ENCODE peak calls at places on chromosomes 1 and 21, in five cellular contexts. G is HCT116, J is MCF 10A, X is WTC11, N is PC-3. C is an unnamed sample.

GRCh38 chr1:205237526-205238484 is 10.1 kb downstream of the TMCC2 start:
- DNase-seq in G (no peak), J (no peak), X (no peak), N (no peak), C (no peak)

GRCh38 chr1:151970128-151970527 is 23.5 kb downstream of the S100A10 start:
- DNase-seq in G (no peak), J (no peak), X (no peak), N (no peak), C (no peak)

GRCh38 chr1:107264561-107264960 is 123.7 kb downstream of the NTNG1 start:
- DNase-seq in G (no peak), J (no peak), X (no peak), N (peak; percentile 75), C (no peak)

GRCh38 chr1:17765444-17766411 is 10.6 kb downstream of the ACTL8 start:
- DNase-seq in G (no peak), J (peak; percentile 59), X (no peak), N (peak; percentile 91), C (no peak)

GRCh38 chr21:16455978-16456377 is 726.2 kb downstream of the USP25 start:
- DNase-seq in G (no peak), J (no peak), X (no peak), N (no peak), C (no peak)

GRCh38 chr1:228108742-228109072 is 392 bp downstream of the MRPL55 start:
- DNase-seq in G (no peak), J (no peak), X (no peak), N (no peak), C (no peak)

GRCh38 chr1:48251858-48252257 is 29.3 kb downstream of the SLC5A9 start:
- DNase-seq in G (no peak), J (no peak), X (no peak), N (no peak), C (no peak)

GRCh38 chr1:235068155-235069121 is 60.2 kb downstream of the TOMM20 start:
- DNase-seq in G (peak; percentile 49), J (peak; percentile 99), X (no peak), N (peak; percentile 87), C (no peak)

GRCh38 chr1:162822391-162823200 is 32.1 kb downstream of the HSD17B7 start:
- DNase-seq in G (peak; percentile 13), J (peak; percentile 27), X (peak; percentile 72), N (peak; percentile 42), C (peak; percentile 19)

GRCh38 chr1:218498061-218498938 is 153.2 kb downstream of the TGFB2 start:
- DNase-seq in G (no peak), J (peak; percentile 74), X (no peak), N (peak; percentile 88), C (no peak)

GRCh38 chr1:62686822-62687221 is 1.4 kb downstream of the DOCK7 start:
- DNase-seq in G (no peak), J (no peak), X (no peak), N (no peak), C (no peak)

GRCh38 chr1:154434346-154435075 is 29.4 kb downstream of the IL6R start:
- DNase-seq in G (no peak), J (no peak), X (no peak), N (no peak), C (no peak)

GRCh38 chr1:42947137-42947536 is 11.5 kb downstream of the SLC2A1 start:
- DNase-seq in G (no peak), J (no peak), X (no peak), N (no peak), C (no peak)

GRCh38 chr1:240031414-240031813 is 60.3 kb upstream of the FMN2 start:
- DNase-seq in G (no peak), J (peak; percentile 34), X (no peak), N (peak; percentile 75), C (no peak)

GRCh38 chr1:23169727-23170335 is 1.2 kb upstream of the LUZP1 start:
- DNase-seq in G (peak; percentile 64), J (peak; percentile 91), X (no peak), N (no peak), C (peak; percentile 27)

GRCh38 chr1:110765640-110766335 is 91.0 kb upstream of the KCNA3 start:
- DNase-seq in G (peak; percentile 10), J (peak; percentile 58), X (no peak), N (peak; percentile 56), C (peak; percentile 36)

GRCh38 chr1:14977338-14977931 is 176.1 kb upstream of the TMEM51 start:
- DNase-seq in G (no peak), J (no peak), X (no peak), N (peak; percentile 56), C (no peak)

GRCh38 chr1:21220815-21221214 is 44.1 kb upstream of the EIF4G3 start:
- DNase-seq in G (no peak), J (no peak), X (no peak), N (no peak), C (no peak)

GRCh38 chr1:226722240-226722900 is 16.7 kb downstream of the ITPKB start:
- DNase-seq in G (no peak), J (no peak), X (no peak), N (no peak), C (no peak)

GRCh38 chr21:41369915-41370839 is 8.3 kb downstream of the MX2 start:
- DNase-seq in G (no peak), J (no peak), X (no peak), N (no peak), C (no peak)

GRCh38 chr1:186183970-186184628 is 191.0 kb downstream of the TPR start:
- DNase-seq in G (no peak), J (peak; percentile 42), X (no peak), N (no peak), C (no peak)

GRCh38 chr1:85244271-85245053 is 15.0 kb downstream of the C1orf52 start:
- DNase-seq in G (no peak), J (peak; percentile 13), X (no peak), N (peak; percentile 55), C (no peak)

GRCh38 chr1:166379447-166379846 is 212.6 kb upstream of the FAM78B start:
- DNase-seq in G (no peak), J (peak; percentile 25), X (no peak), N (peak; percentile 37), C (no peak)

GRCh38 chr1:110035236-110035752 is 870 bp downstream of the STRIP1 start:
- DNase-seq in G (no peak), J (no peak), X (no peak), N (peak; percentile 25), C (no peak)

GRCh38 chr1:117339866-117340357 is 27.3 kb upstream of the MAN1A2 start:
- DNase-seq in G (peak; percentile 21), J (peak; percentile 49), X (no peak), N (peak; percentile 53), C (no peak)

GRCh38 chr1:11841245-11842153 is 6.1 kb downstream of the NPPA start:
- DNase-seq in G (no peak), J (no peak), X (no peak), N (no peak), C (no peak)

GRCh38 chr1:200351826-200352549 is 57.8 kb downstream of the ZNF281 start:
- DNase-seq in G (no peak), J (peak; percentile 71), X (no peak), N (no peak), C (no peak)

GRCh38 chr1:117284408-117285215 is 73.9 kb upstream of the VTCN1 start:
- DNase-seq in G (peak; percentile 57), J (peak; percentile 73), X (no peak), N (peak; percentile 83), C (peak; percentile 10)

GRCh38 chr1:27621067-27621920 is 13.7 kb downstream of the FGR start:
- DNase-seq in G (no peak), J (peak; percentile 85), X (no peak), N (peak; percentile 76), C (no peak)

GRCh38 chr1:221794079-221794670 is 52.3 kb upstream of the DUSP10 start:
- DNase-seq in G (no peak), J (no peak), X (no peak), N (no peak), C (no peak)

GRCh38 chr1:113813218-113813617 is 942 bp upstream of the RSBN1 start:
- DNase-seq in G (no peak), J (no peak), X (no peak), N (no peak), C (no peak)

GRCh38 chr1:113809651-113810602 is 2.3 kb downstream of the RSBN1 start:
- DNase-seq in G (no peak), J (no peak), X (no peak), N (peak; percentile 60), C (no peak)

GRCh38 chr1:113812661-113813135 is 422 bp upstream of the RSBN1 start:
- DNase-seq in G (no peak), J (no peak), X (no peak), N (no peak), C (no peak)

GRCh38 chr1:113811353-113811887 is 856 bp downstream of the RSBN1 start:
- DNase-seq in G (no peak), J (peak; percentile 36), X (no peak), N (peak; percentile 20), C (peak; percentile 15)

DNA sequence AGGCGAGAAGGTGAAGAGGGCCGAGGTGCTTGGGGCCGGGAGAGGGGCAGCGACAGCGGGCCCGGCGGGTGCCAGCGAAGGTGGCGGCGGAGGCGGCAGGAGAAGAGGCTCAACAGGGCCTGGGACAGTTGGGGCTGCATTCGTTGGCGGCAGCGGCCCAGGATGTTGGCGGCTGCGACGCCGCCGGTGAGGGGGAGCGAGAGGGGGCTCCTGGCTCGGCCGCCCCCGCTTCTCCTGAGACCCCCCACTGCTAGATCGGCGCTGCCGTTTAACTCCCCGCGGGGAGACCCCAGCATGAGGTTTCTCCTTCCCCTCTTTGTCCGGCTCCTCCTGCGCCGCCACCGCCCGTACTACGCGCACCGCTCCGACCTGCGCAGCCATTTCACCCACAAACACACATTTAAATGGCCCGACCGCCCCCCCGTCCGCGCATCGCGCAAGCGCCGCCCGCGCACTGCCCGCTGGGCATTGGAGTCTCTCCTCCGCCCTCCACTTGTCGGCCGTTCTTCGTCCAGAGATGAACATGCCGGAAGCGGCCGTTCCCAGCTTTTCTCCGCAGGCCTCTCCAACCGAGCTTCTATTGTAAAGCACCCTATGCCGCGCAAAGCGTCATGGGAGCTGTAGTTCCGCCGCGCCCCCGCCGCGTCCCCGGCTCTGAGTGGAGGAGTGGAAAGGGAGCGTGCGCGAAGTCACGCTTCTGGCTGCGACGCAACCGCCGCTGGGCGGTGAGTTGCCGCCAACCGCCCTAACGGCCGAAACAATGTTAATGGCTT is at the start of gene RSBN1:
- DNase-seq in G (peak; percentile 98), J (peak; percentile 99), X (peak; percentile 98), N (peak; percentile 99), C (peak; percentile 97)
- TF ChIP-seq CTCF in G (no peak), J (no peak), X (no peak), N (no peak), C (no peak)

GRCh38 chr1:230632273-230632873 is 9.9 kb upstream of the COG2 start:
- DNase-seq in G (peak; percentile 52), J (peak; percentile 88), X (no peak), N (peak; percentile 85), C (peak; percentile 33)
- TF ChIP-seq CTCF in G (peak; percentile 83), J (peak; percentile 84), X (peak; percentile 17), N (peak; percentile 98), C (peak; percentile 44)

DNA sequence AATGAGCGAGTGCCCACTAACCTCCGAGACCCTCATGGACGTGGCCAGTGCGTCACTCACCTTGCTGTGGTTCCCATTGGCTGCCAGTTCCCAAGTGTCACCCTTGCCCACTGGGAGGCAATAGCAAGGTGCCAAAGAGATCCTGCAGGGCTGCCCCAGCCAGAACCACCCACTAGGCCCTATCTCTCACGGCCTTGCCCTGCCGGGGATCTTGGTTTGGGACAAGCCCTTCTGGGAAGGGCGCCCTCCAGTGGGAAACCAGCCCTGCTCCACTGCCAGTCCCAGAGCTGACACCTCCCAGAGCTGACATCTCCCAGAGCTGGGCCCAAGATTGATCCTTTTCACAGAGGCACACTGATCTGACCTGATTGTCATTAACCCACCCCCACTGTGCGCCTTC is 2.1 kb upstream of the SELENON start:
- DNase-seq in G (no peak), J (peak; percentile 55), X (peak; percentile 81), N (peak; percentile 50), C (peak; percentile 68)
- TF ChIP-seq CTCF in G (peak; percentile 82), J (peak; percentile 40), X (no peak), N (peak; percentile 63), C (peak; percentile 43)

GRCh38 chr1:178725603-178726517 is 816 bp downstream of the RALGPS2 start:
- DNase-seq in G (peak; percentile 83), J (peak; percentile 98), X (peak; percentile 62), N (peak; percentile 88), C (peak; percentile 67)
- TF ChIP-seq CTCF in G (no peak), J (peak; percentile 6), X (no peak), N (no peak), C (no peak)

C was measured in endothelial cell.